ENCODE peak calls at places on chromosome 3, in ten cellular contexts. C is cardiac fibroblast; Y is IMR-90; E is kidney epithelial cell; L is CD8-positive, alpha-beta T cell; K is GM12865; P is mesothelial cell of epicardium; R is Calu3; F is epithelial cell of esophagus; O is uterus. Q is an unnamed sample.

GRCh38 chr3:21294768-21295167 is 456.2 kb downstream of the ZNF385D start:
- DNase-seq in E (no peak), P (no peak), F (peak; percentile 65), K (no peak), Y (peak; percentile 17), O (no peak), R (no peak), C (peak; percentile 64), L (no peak), Q (no peak)

GRCh38 chr3:115098354-115099073 is 48.6 kb downstream of the ZBTB20 start:
- DNase-seq in F (no peak), E (no peak), P (no peak), K (no peak), Y (no peak), O (no peak), R (no peak), C (no peak), L (no peak), Q (no peak)

GRCh38 chr3:195204360-195205166 is 66.4 kb downstream of the XXYLT1 start:
- DNase-seq in Y (no peak), R (no peak), F (no peak), P (peak; percentile 48), C (peak; percentile 48), E (no peak), O (peak; percentile 24), K (no peak), L (no peak), Q (peak; percentile 64)

GRCh38 chr3:69012836-69013255 is 638 bp downstream of the EOGT start:
- DNase-seq in L (no peak), R (peak; percentile 51), E (no peak), F (no peak), O (peak; percentile 52), Y (peak; percentile 67), K (peak; percentile 59), C (peak; percentile 52), P (peak; percentile 48), Q (no peak)

GRCh38 chr3:25854635-25855034 is 64.7 kb downstream of the OXSM start:
- DNase-seq in L (no peak), C (peak; percentile 79), P (no peak), R (peak; percentile 4), F (peak; percentile 68), E (no peak), O (no peak), Y (peak; percentile 83), K (no peak), Q (no peak)

GRCh38 chr3:194738254-194739093 is 52.8 kb downstream of the FAM43A start:
- DNase-seq in L (no peak), E (peak; percentile 62), R (peak; percentile 43), O (no peak), K (no peak), Y (peak; percentile 72), C (peak; percentile 70), P (no peak), F (peak; percentile 81), Q (no peak)

GRCh38 chr3:37218206-37218605 is 43.8 kb upstream of the LRRFIP2 start:
- DNase-seq in C (no peak), L (no peak), K (no peak), P (no peak), R (no peak), Y (no peak), O (no peak), E (no peak), F (no peak), Q (no peak)

GRCh38 chr3:25592510-25592968 is 72.2 kb downstream of the TOP2B start:
- DNase-seq in P (no peak), F (peak; percentile 84), K (no peak), Y (peak; percentile 78), R (peak; percentile 71), C (peak; percentile 93), L (no peak), O (peak; percentile 68), E (peak; percentile 23), Q (no peak)

GRCh38 chr3:176574736-176575135 is 622.5 kb downstream of the TBL1XR1 start:
- DNase-seq in F (no peak), K (no peak), C (no peak), P (no peak), R (no peak), L (no peak), E (no peak), Y (no peak), O (no peak), Q (no peak)

GRCh38 chr3:194065119-194065392 is 70.9 kb upstream of the HES1 start:
- DNase-seq in E (no peak), L (no peak), C (no peak), R (no peak), Y (no peak), O (no peak), K (no peak), P (no peak), F (no peak), Q (no peak)

GRCh38 chr3:135930243-135930642 is 35.3 kb upstream of the PPP2R3A start:
- DNase-seq in Y (no peak), F (no peak), R (no peak), K (no peak), O (no peak), E (no peak), L (no peak), C (no peak), P (no peak), Q (no peak)

GRCh38 chr3:135927170-135927569 is 38.4 kb upstream of the PPP2R3A start:
- DNase-seq in R (no peak), C (no peak), P (no peak), F (peak; percentile 98), E (no peak), L (no peak), K (no peak), O (no peak), Y (peak; percentile 48), Q (no peak)

GRCh38 chr3:135924506-135924905 is 41.0 kb upstream of the PPP2R3A start:
- DNase-seq in L (no peak), O (no peak), P (no peak), K (no peak), Y (no peak), R (no peak), E (no peak), F (no peak), C (no peak), Q (no peak)

GRCh38 chr3:135926664-135927063 is 38.9 kb upstream of the PPP2R3A start:
- DNase-seq in C (no peak), F (no peak), L (no peak), E (no peak), Y (no peak), R (no peak), P (no peak), K (no peak), O (no peak), Q (no peak)

GRCh38 chr3:135929670-135930069 is 35.9 kb upstream of the PPP2R3A start:
- DNase-seq in C (peak; percentile 66), K (no peak), Y (peak; percentile 46), L (no peak), F (no peak), E (no peak), P (no peak), O (peak; percentile 84), R (no peak), Q (no peak)
- TF ChIP-seq CTCF in C (peak; percentile 2), K (no peak), Y (no peak), L (no peak), F (peak; percentile 3), E (no peak), P (no peak), O (peak; percentile 9), R (no peak), Q (no peak)

GRCh38 chr3:140376136-140376889 is 301.6 kb upstream of the TRIM42 start:
- DNase-seq in F (no peak), K (no peak), R (no peak), Y (no peak), E (no peak), O (no peak), P (no peak), C (no peak), L (no peak), Q (no peak)

GRCh38 chr3:140378571-140379340 is 299.1 kb upstream of the TRIM42 start:
- DNase-seq in E (no peak), R (no peak), C (no peak), Y (no peak), L (no peak), K (no peak), P (no peak), O (no peak), F (peak; percentile 10), Q (no peak)

GRCh38 chr3:140375002-140375401 is 302.9 kb upstream of the TRIM42 start:
- DNase-seq in L (no peak), Y (no peak), K (no peak), O (no peak), E (no peak), P (no peak), C (no peak), R (no peak), F (peak; percentile 26), Q (no peak)

DNA sequence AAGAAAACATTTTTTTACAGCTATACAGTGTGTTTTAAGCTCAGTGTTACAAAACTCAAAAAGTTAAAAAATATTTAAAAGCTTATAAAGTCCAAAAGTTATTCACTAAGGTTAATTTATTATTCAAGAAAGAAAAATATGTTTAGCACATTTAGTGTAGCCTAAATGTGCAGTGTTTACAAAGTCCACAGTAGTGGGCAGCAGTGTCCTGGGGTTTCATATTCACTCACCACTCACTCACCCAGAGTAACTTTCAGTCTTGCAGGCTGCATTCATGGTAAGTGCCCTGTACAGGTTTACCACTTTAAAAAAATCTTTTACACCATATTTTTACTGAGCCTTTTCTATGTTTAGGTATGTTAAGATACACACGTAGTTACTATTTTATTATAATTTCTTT is 300.2 kb upstream of the TRIM42 start:
- DNase-seq in Y (no peak), P (no peak), R (no peak), O (no peak), C (peak; percentile 5), F (no peak), K (no peak), E (no peak), L (no peak), Q (no peak)
- TF ChIP-seq CTCF in Y (peak; percentile 3), P (no peak), R (no peak), O (no peak), C (no peak), F (peak; percentile 16), K (no peak), E (no peak), L (no peak), Q (no peak)

DNA sequence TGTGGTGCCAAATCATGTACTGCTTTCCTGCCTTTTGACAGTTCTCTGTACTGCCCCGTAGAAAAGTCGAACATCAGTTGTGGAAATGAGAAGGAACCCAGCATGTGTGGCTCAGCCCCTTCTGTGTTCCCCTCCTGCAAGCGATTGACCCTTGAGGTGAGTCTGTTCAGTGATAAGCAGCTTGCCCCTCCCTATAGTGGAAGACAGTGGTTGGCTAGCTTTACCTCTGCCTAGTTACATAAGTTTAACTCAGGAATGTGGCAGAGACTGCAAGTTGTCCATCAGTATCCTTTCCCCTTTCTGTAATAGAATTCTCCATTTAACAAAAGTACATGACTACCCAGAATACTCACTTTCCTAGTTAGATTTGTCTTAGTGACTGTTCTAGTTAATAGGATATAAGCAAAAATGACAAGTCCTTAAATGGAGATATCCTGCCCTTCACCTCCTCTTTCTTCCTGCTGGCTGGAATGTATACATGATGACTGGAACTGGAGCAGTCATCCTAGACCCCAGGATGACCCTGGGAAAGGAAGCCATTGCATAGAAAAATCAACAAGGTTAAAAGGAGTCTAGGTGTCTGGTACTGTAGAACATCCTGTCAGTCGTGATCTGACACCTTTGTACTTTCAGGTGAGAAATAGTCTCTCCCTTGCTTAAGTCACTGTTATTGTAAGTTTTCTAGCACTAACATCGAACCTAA is 10.6 kb downstream of the SETMAR start:
- DNase-seq in C (no peak), P (no peak), K (no peak), O (no peak), F (peak; percentile 35), R (no peak), L (no peak), E (no peak), Y (peak; percentile 54), Q (no peak)
- TF ChIP-seq CTCF in C (no peak), P (no peak), K (no peak), O (no peak), F (no peak), R (no peak), L (no peak), E (no peak), Y (peak; percentile 9), Q (no peak)

GRCh38 chr3:50370594-50370993 is 11.3 kb upstream of the TMEM115 start:
- DNase-seq in O (no peak), L (no peak), Y (peak; percentile 23), F (peak; percentile 42), R (peak; percentile 27), K (no peak), C (no peak), E (no peak), P (no peak), Q (no peak)
- TF ChIP-seq CTCF in O (no peak), L (no peak), Y (peak; percentile 26), F (peak; percentile 36), R (no peak), K (no peak), C (no peak), E (peak; percentile 11), P (no peak), Q (peak; percentile 55)